ENCODE peak calls at places on chromosomes 13 and 19, in five cellular contexts. N is spleen, G is mesendoderm, Q is choroid plexus epithelial cell, E is right lobe of liver. H is an unnamed sample.

GRCh38 chr13:40204246-40204645 is 462.2 kb downstream of the FOXO1 start:
- DNase-seq in N (no peak), G (no peak), Q (no peak), E (no peak), H (no peak)

GRCh38 chr19:53908106-53908932 is 759 bp upstream of the CACNG7 start:
- DNase-seq in N (peak), G (peak), Q (peak), E (no peak), H (peak)

GRCh38 chr13:80363890-80364503 is 23.1 kb upstream of the SPRY2 start:
- DNase-seq in N (no peak), G (peak), Q (peak), E (no peak), H (peak)

GRCh38 chr13:25768726-25769270 is 283.0 kb downstream of the SHISA2 start:
- DNase-seq in N (no peak), G (no peak), Q (peak), E (no peak), H (no peak)

GRCh38 chr13:51323824-51324511 is 15.5 kb upstream of the SERPINE3 start:
- DNase-seq in N (no peak), G (no peak), Q (no peak), E (no peak), H (no peak)

GRCh38 chr19:49678970-49679831 is 2.1 kb downstream of the PRMT1 start:
- DNase-seq in N (peak), G (no peak), Q (no peak), E (no peak), H (no peak)

GRCh38 chr19:6238643-6239281 is 41.0 kb downstream of the MLLT1 start:
- DNase-seq in N (peak), G (no peak), Q (peak), E (no peak), H (peak)

GRCh38 chr19:17889609-17890214 is 18.0 kb downstream of the SLC5A5 start:
- DNase-seq in N (no peak), G (peak), Q (peak), E (no peak), H (peak)

GRCh38 chr13:28750187-28751045 is 31.6 kb upstream of the SLC46A3 start:
- DNase-seq in N (no peak), G (no peak), Q (no peak), E (no peak), H (no peak)

GRCh38 chr19:48511800-48512503 is at the start of gene LMTK3:
- DNase-seq in N (peak), G (peak), Q (no peak), E (no peak), H (peak)

GRCh38 chr13:100108913-100109507 is 20.1 kb downstream of the PCCA start:
- DNase-seq in N (no peak), G (no peak), Q (no peak), E (no peak), H (no peak)

GRCh38 chr13:103539265-103539664 is 473.0 kb upstream of the SLC10A2 start:
- DNase-seq in N (no peak), G (peak), Q (no peak), E (no peak), H (no peak)

GRCh38 chr13:33188093-33188882 is 97.3 kb downstream of the STARD13 start:
- DNase-seq in N (no peak), G (no peak), Q (peak), E (no peak), H (peak)

GRCh38 chr19:10780368-10780767 is 55.6 kb downstream of the TMED1 start:
- DNase-seq in N (no peak), G (no peak), Q (peak), E (no peak), H (peak)

GRCh38 chr13:19766637-19767036 is 16.1 kb downstream of the PSPC1 start:
- DNase-seq in N (no peak), G (peak), Q (no peak), E (no peak), H (no peak)

GRCh38 chr13:27792393-27793218 is at the start of gene GSX1:
- DNase-seq in N (peak), G (peak), Q (peak), E (peak), H (peak)

GRCh38 chr19:17565611-17566010 is 10.2 kb downstream of the COLGALT1 start:
- DNase-seq in N (no peak), G (no peak), Q (peak), E (no peak), H (no peak)

GRCh38 chr19:11138659-11139526 is 16.7 kb downstream of the SPC24 start:
- DNase-seq in N (peak), G (peak), Q (peak), E (peak), H (peak)

GRCh38 chr19:47188507-47189033 is 42.4 kb downstream of the BBC3 start:
- DNase-seq in N (no peak), G (no peak), Q (no peak), E (no peak), H (no peak)

GRCh38 chr13:112895521-112896465 is 73.2 kb upstream of the MCF2L start:
- DNase-seq in N (peak), G (no peak), Q (no peak), E (no peak), H (no peak)
- H3K4me3 ChIP-seq in N (peak), G (no peak), Q (no peak), E (peak), H (no peak)

GRCh38 chr19:7505682-7506384 is 10.1 kb upstream of the ZNF358 start:
- DNase-seq in N (no peak), G (peak), Q (no peak), E (no peak), H (no peak)
- H3K4me3 ChIP-seq in N (no peak), G (no peak), Q (no peak), E (no peak), H (peak)

DNA sequence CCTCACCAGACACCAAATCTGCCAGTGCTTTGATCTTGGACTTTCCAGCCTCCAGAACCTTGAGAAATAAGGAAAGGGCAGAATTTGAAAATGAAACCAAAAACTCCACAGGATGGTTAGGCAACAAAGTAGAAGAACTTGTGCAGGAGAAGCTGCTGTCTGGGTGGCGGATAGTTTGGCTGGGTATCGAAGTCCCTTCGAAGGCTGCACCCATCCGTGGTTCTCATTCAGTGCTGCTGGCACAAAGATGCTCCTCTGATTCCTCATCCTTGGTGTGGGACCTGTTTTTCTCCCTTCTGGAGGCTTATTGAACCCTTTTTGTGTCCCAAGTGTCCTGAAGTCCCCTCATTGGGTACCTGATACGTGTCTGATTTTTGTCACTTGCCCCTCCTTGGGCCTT is 130.9 kb downstream of the KDM4B start:
- DNase-seq in N (no peak), G (no peak), Q (peak), E (no peak), H (no peak)
- H3K4me3 ChIP-seq in N (no peak), G (peak), Q (no peak), E (no peak), H (no peak)

DNA sequence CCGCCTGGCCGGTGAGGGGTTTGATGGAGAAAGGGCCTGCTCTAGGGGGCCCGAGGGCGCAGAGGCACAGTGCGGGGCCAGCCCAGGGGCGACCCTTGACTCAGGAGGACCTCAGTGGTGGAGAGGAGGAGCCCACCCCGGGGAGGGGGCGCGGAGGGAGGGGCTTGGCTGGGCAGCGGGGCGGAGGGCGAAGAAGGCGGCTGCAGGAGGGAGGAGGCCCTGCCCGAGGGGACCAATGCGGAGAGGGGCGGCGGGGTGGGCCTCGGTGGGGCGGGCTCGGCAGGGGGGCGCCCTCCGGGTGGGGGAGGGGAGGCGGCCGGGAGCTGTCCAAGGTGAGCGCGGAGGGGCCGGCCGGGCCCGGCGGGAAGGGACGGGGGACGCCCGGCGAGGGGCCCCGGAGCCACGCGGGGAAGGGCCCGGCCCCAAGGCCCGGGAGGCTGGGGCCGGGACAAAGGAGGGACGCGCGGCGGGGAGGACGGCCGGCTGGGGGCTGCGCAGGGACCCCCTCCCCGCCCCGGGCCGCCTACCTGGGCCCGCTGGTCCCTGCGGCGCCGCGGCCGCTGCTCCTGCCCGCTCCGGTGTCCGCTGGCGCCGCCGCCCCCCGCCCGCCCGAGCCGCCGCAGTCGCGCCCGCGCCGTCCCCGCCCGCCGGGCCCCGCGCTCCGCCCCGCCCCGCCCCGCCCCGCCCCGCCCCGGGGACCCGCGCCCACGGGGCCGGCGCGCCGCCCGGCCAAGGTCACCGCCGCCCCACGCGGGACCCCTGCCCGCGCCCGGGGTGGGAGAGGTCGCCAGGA is at the start of gene DIRAS1:
- DNase-seq in N (no peak), G (no peak), Q (no peak), E (no peak), H (no peak)
- H3K4me3 ChIP-seq in N (peak), G (peak), Q (peak), E (no peak), H (peak)

GRCh38 chr19:409515-410242 is 732 bp upstream of the C2CD4C start:
- DNase-seq in N (peak), G (peak), Q (peak), E (peak), H (no peak)

GRCh38 chr19:407501-408440 is 1.2 kb downstream of the C2CD4C start:
- DNase-seq in N (peak), G (no peak), Q (no peak), E (peak), H (no peak)

GRCh38 chr19:410243-410781 is 1.4 kb upstream of the C2CD4C start:
- DNase-seq in N (peak), G (no peak), Q (no peak), E (peak), H (no peak)

GRCh38 chr19:408441-409005 is 424 bp downstream of the C2CD4C start:
- DNase-seq in N (peak), G (no peak), Q (no peak), E (peak), H (no peak)

DNA sequence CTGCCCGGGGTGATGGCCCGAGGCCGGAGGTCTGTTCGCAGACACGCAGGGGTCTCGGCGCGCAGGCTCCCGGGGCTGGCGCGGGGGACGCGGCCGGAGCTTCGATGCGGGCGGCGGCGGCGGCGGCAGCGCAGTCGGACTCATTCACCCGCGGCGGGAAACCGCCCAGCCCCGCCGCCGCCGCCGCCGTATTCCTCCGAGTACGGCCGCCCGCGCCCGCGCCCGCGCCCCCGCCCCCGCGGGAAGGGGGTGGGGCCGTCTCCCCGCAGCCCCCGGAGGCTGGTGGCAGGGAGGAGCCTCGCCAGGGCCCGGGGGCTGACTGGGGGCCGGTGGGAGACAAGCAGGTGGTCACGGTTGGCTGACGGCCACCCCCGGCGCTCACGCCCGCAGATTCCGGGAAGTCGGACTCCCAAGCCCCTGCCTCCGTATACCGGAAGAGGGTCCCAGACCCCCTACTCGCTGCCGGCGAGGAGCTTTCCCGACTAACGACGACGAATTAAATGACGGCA is at the start of gene C2CD4C:
- DNase-seq in N (no peak), G (peak), Q (no peak), E (peak), H (no peak)
- H3K4me3 ChIP-seq in N (peak), G (no peak), Q (no peak), E (peak), H (no peak)

DNA sequence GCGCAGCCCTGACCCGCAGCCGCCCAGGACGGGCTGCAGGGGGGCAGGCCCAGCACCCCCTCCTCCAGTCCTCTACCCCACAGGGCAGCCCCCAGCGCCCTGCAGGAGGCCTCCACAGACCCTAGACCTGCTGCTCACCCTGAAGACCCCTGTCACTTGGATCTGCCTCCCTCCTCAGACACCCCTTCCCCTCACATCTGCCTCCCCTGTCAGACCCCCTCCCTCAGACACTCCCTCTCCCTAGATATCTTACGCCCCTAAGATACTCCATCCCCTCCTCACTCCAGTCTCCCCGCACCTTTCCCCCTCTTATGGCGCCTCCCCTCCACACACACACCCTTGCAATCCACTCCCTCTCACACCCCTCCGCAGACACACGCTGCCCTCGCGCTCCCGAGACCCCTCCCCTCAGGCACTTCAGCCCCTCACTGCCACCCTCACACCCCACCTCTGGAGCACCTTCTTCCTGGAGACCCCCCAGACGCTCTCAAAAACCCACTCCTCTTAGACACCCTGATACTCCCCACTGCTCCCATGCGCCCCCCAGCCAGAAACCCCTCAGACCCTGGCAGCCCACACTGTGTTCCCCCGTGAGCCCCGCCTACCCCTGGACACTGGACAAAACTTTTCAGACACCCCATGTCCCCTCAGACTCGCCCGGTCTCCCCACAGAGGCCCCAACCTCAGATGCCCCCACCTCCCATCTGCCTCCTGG is 14.6 kb downstream of the ERFL start:
- DNase-seq in N (no peak), G (no peak), Q (no peak), E (no peak), H (no peak)
- H3K4me3 ChIP-seq in N (no peak), G (no peak), Q (no peak), E (no peak), H (no peak)

GRCh38 chr19:50693064-50693975 is 26.3 kb downstream of the SHANK1 start:
- DNase-seq in N (no peak), G (no peak), Q (no peak), E (no peak), H (no peak)

GRCh38 chr19:50696065-50696425 is 23.6 kb downstream of the SHANK1 start:
- DNase-seq in N (no peak), G (no peak), Q (no peak), E (no peak), H (no peak)

GRCh38 chr19:50694815-50695145 is 24.8 kb downstream of the SHANK1 start:
- DNase-seq in N (no peak), G (no peak), Q (no peak), E (no peak), H (no peak)

GRCh38 chr19:50697414-50698124 is 22.0 kb downstream of the SHANK1 start:
- DNase-seq in N (no peak), G (no peak), Q (no peak), E (no peak), H (no peak)

GRCh38 chr19:50695251-50696064 is 24.1 kb downstream of the SHANK1 start:
- DNase-seq in N (no peak), G (no peak), Q (no peak), E (no peak), H (no peak)
- H3K4me3 ChIP-seq in N (no peak), G (no peak), Q (no peak), E (no peak), H (no peak)

DNA sequence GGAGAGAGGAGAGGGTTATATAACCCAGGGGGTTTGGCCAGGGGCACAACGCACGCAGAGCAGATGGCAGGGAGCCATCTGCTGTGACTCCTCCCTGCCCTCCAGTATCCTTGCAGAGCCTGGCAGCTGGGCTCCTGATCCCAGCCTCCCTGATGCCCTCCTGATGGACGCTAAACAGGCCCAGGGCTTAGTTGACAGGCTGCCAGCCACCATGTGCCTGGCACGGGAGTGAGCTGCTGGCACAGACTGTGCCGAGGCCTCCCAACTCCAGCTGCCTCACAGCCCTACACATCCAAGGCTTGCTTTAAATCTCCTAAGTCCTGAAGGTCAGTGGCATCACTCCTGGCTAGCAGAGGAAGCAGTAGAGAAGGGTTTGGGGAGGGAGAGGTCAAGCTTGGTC is 16.7 kb downstream of the SYDE1 start:
- DNase-seq in N (no peak), G (no peak), Q (no peak), E (peak), H (no peak)
- H3K4me3 ChIP-seq in N (peak), G (no peak), Q (no peak), E (peak), H (no peak)

DNA sequence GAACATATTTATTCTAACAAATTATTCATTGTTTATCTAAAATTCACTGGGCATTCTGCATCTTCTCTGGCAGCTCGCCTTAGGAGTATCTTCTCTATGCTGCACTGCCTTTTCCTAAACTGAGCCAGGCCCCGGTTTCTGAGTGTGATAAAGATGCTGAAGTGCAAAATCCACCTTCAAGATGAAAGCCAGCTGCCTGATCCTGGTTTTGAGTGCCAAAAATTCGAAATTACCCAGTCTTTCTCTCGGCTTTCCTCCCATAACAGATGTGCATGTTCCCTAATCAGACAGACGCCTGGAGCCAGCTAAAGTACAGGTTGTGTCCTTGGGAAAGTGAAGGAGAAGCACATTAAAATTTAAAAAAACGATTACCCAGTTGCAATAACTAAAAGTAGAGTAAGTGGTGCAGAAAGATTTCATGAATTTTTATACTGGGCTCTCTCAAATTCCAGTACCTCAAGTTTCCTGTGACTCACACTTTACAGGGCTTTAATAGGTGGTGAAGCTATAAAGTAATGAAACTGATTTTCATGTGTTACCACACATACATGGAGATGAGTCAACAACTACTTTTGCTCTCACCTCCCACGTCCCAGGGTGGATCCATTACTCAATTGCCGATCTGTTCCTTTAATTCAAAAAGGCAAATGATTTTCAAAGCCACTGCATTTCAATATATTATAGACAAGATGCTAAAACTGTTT is 65.0 kb upstream of the GTF2F2 start:
- DNase-seq in N (no peak), G (no peak), Q (peak), E (no peak), H (peak)
- H3K4me3 ChIP-seq in N (no peak), G (no peak), Q (no peak), E (no peak), H (peak)

DNA sequence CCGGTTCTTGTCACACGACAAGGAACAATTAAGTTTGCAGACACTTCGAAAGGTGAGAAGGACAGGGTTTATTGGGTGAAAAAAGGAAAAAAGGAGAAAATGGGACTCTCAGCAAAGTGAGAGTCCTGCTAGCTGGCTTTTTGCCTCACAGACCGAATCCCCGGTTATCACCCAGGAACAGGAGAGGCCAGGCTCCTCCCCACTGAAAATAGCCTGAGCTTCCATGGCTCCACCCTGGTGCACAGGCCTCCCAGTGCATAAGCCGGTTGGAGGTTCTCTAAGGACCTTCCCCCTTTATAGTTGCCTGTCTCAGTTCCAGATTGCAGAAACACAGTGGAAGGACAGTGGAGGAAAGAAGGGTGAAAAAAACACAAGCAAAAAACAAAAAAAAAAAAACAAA is 571.7 kb downstream of the KCTD12 start:
- DNase-seq in N (no peak), G (no peak), Q (no peak), E (no peak), H (no peak)
- H3K4me3 ChIP-seq in N (no peak), G (no peak), Q (no peak), E (no peak), H (no peak)